ENCODE peak calls at places on chromosomes 11 and 22, in five cellular contexts. R is thoracic aorta, C is prostate gland, M is heart right ventricle, W is fibroblast of lung. P is an unnamed sample.

GRCh38 chr22:24181088-24181995 is at the start of gene SUSD2:
- DNase-seq in R (no peak), C (no peak), M (peak), W (no peak), P (no peak)

GRCh38 chr22:23274146-23274526 is 93.8 kb downstream of the BCR start:
- DNase-seq in R (no peak), C (no peak), M (no peak), W (no peak), P (no peak)

GRCh38 chr11:94974178-94974577 is 669 bp downstream of the KDM4D start:
- DNase-seq in R (no peak), C (no peak), M (no peak), W (no peak), P (no peak)

GRCh38 chr11:35192347-35192746 is 53.4 kb downstream of the CD44 start:
- DNase-seq in R (no peak), C (no peak), M (peak), W (peak), P (no peak)

GRCh38 chr11:93541884-93542752 is 1.1 kb downstream of the SMCO4 start:
- DNase-seq in R (no peak), C (peak), M (peak), W (peak), P (peak)

GRCh38 chr22:27850000-27850465 is 48.5 kb upstream of the MN1 start:
- DNase-seq in R (no peak), C (peak), M (peak), W (peak), P (no peak)

GRCh38 chr11:91871791-91872190 is 352.8 kb upstream of the FAT3 start:
- DNase-seq in R (no peak), C (no peak), M (no peak), W (no peak), P (no peak)

GRCh38 chr11:30960387-30960992 is 374.3 kb upstream of the MPPED2 start:
- DNase-seq in R (no peak), C (no peak), M (no peak), W (peak), P (no peak)

GRCh38 chr11:73426184-73426845 is 50.1 kb downstream of the RELT start:
- DNase-seq in R (no peak), C (no peak), M (no peak), W (peak), P (no peak)

GRCh38 chr11:8327761-8328192 is 64.1 kb upstream of the LMO1 start:
- DNase-seq in R (no peak), C (no peak), M (no peak), W (peak), P (peak)

GRCh38 chr22:38843201-38843715 is 570 bp downstream of the NPTXR start:
- DNase-seq in R (no peak), C (no peak), M (peak), W (peak), P (no peak)

GRCh38 chr11:35242412-35242811 is 103.4 kb downstream of the CD44 start:
- DNase-seq in R (no peak), C (no peak), M (no peak), W (peak), P (no peak)

GRCh38 chr11:47656284-47656915 is 14.0 kb upstream of the MTCH2 start:
- DNase-seq in R (no peak), C (no peak), M (no peak), W (no peak), P (no peak)

GRCh38 chr11:78414321-78415051 is 3.1 kb downstream of the GAB2 start:
- DNase-seq in R (no peak), C (no peak), M (no peak), W (no peak), P (no peak)

GRCh38 chr11:70493089-70493474 is 94.8 kb downstream of the CTTN start:
- DNase-seq in R (no peak), C (no peak), M (no peak), W (no peak), P (no peak)

GRCh38 chr22:25448435-25449051 is 115.9 kb upstream of the GRK3 start:
- DNase-seq in R (no peak), C (no peak), M (no peak), W (peak), P (no peak)

GRCh38 chr11:72773291-72773690 is 20.6 kb downstream of the STARD10 start:
- DNase-seq in R (no peak), C (no peak), M (no peak), W (peak), P (no peak)

GRCh38 chr11:48055292-48056132 is 75.2 kb downstream of the PTPRJ start:
- DNase-seq in R (no peak), C (peak), M (no peak), W (peak), P (no peak)

GRCh38 chr22:46929046-46929688 is 166.7 kb downstream of the TBC1D22A start:
- DNase-seq in R (no peak), C (no peak), M (no peak), W (peak), P (no peak)

GRCh38 chr11:69657911-69658605 is 17.1 kb downstream of the LTO1 start:
- DNase-seq in R (no peak), C (no peak), M (no peak), W (peak), P (no peak)

GRCh38 chr22:49964493-49965290 is 4.1 kb downstream of the PIM3 start:
- DNase-seq in R (peak), C (no peak), M (peak), W (no peak), P (no peak)

GRCh38 chr11:126307706-126308105 is 3.8 kb downstream of the DCPS start:
- DNase-seq in R (no peak), C (no peak), M (no peak), W (peak), P (no peak)
- TF ChIP-seq CTCF in R (no peak), C (no peak), M (no peak), W (peak), P (no peak)

GRCh38 chr11:123642435-123642834 is 12.0 kb downstream of the SCN3B start:
- DNase-seq in R (no peak), C (no peak), M (no peak), W (no peak), P (no peak)
- TF ChIP-seq CTCF in R (no peak), C (no peak), M (no peak), W (no peak), P (no peak)

GRCh38 chr11:12964650-12965049 is 44.5 kb upstream of the RASSF10 start:
- DNase-seq in R (no peak), C (no peak), M (no peak), W (no peak), P (no peak)

GRCh38 chr11:12971955-12972354 is 37.2 kb upstream of the RASSF10 start:
- DNase-seq in R (no peak), C (no peak), M (no peak), W (no peak), P (no peak)

GRCh38 chr11:12973529-12974181 is 35.5 kb upstream of the RASSF10 start:
- DNase-seq in R (no peak), C (no peak), M (no peak), W (peak), P (no peak)

GRCh38 chr11:12968101-12968500 is 41.0 kb upstream of the RASSF10 start:
- DNase-seq in R (no peak), C (no peak), M (no peak), W (no peak), P (no peak)

GRCh38 chr11:12968836-12969235 is 40.3 kb upstream of the RASSF10 start:
- DNase-seq in R (no peak), C (no peak), M (no peak), W (no peak), P (no peak)
- TF ChIP-seq CTCF in R (no peak), C (no peak), M (no peak), W (no peak), P (no peak)

GRCh38 chr11:63508745-63509144 is 2.9 kb downstream of the LGALS12 start:
- DNase-seq in R (no peak), C (no peak), M (no peak), W (no peak), P (no peak)

GRCh38 chr11:63505857-63506528 is at the start of gene LGALS12:
- DNase-seq in R (no peak), C (no peak), M (no peak), W (peak), P (peak)

GRCh38 chr11:63504933-63505586 is 824 bp upstream of the LGALS12 start:
- DNase-seq in R (no peak), C (no peak), M (peak), W (no peak), P (no peak)

GRCh38 chr11:63510360-63511130 is 4.7 kb downstream of the LGALS12 start:
- DNase-seq in R (no peak), C (no peak), M (no peak), W (peak), P (no peak)

DNA sequence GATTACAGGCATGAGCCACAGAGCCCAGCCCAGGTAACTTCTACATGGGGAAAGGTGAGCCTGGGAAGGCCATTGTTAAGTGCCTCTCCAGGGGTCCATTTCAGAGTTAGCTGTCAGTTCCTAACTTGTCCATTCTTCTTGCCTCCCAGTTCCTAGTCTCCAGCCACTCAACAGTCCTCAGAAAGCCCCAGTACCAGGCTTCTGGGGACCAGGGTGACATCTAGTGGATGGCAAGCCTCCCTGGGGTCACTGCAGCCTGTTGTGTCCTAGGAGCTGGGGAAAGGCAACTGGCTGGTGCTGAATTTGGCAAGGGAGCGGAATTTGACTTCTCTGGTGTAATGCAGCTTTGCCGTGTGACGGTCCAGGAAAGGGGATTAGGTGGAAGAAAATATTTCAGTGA is 2.1 kb downstream of the LGALS12 start:
- DNase-seq in R (no peak), C (no peak), M (peak), W (no peak), P (no peak)
- TF ChIP-seq CTCF in R (no peak), C (no peak), M (peak), W (no peak), P (peak)